ENCODE peak calls at places on chromosomes 11 and 22, in nine cellular contexts. Z is stimulated activated CD4-positive, alpha-beta T cell treated with anti-CD3 and anti-CD28 coated beads, Interleukin-4, amount 100 ng/mL, for 48 hours; P is EL; O is fibroblast of the conjunctiva; V is AG09319; U is body of pancreas; Q is NCI-H2081; Y is GM18507; A is CD8-positive, alpha-beta T cell. B is an unnamed sample.

GRCh38 chr11:44623716-44624491 is 58.4 kb downstream of the CD82 start:
- DNase-seq in Z (no peak), P (no peak), O (no peak), V (no peak), U (no peak), Q (peak; percentile 85), Y (no peak), A (peak; percentile 41), B (no peak)

GRCh38 chr11:34356576-34356917 is 1.3 kb downstream of the ABTB2 start:
- DNase-seq in Z (no peak), P (peak; percentile 63), O (no peak), V (no peak), U (peak; percentile 6), Q (no peak), Y (no peak), A (peak; percentile 52), B (no peak)

GRCh38 chr22:19895160-19895849 is 40.6 kb upstream of the GNB1L start:
- DNase-seq in Z (no peak), P (no peak), O (no peak), V (no peak), U (no peak), Q (no peak), Y (no peak), A (peak; percentile 63), B (no peak)

GRCh38 chr11:2574553-2575535 is 125.0 kb downstream of the KCNQ1OT1 start:
- DNase-seq in Z (no peak), P (no peak), O (no peak), V (no peak), U (no peak), Q (no peak), Y (no peak), A (no peak), B (no peak)

GRCh38 chr11:6413791-6414231 is 5.1 kb downstream of the APBB1 start:
- DNase-seq in Z (peak; percentile 47), P (no peak), O (no peak), V (no peak), U (no peak), Q (no peak), Y (no peak), A (peak; percentile 75), B (no peak)

GRCh38 chr11:34959770-34960169 is 43.4 kb downstream of the PDHX start:
- DNase-seq in Z (no peak), P (no peak), O (no peak), V (no peak), U (no peak), Q (peak; percentile 15), Y (no peak), A (no peak), B (no peak)

GRCh38 chr11:74306440-74307175 is 4.8 kb downstream of the P4HA3 start:
- DNase-seq in Z (no peak), P (no peak), O (no peak), V (no peak), U (no peak), Q (no peak), Y (no peak), A (no peak), B (no peak)

GRCh38 chr11:129960216-129961214 is 42.1 kb downstream of the PRDM10 start:
- DNase-seq in Z (no peak), P (peak; percentile 93), O (peak; percentile 45), V (peak; percentile 22), U (no peak), Q (no peak), Y (peak; percentile 42), A (no peak), B (no peak)

GRCh38 chr11:58659404-58659803 is 36.9 kb downstream of the CNTF start:
- DNase-seq in Z (no peak), P (no peak), O (no peak), V (no peak), U (no peak), Q (no peak), Y (no peak), A (no peak), B (no peak)

GRCh38 chr11:108568183-108568858 is 25.2 kb downstream of the EXPH5 start:
- DNase-seq in Z (no peak), P (no peak), O (no peak), V (no peak), U (peak; percentile 65), Q (no peak), Y (no peak), A (no peak), B (no peak)

GRCh38 chr22:49959782-49960158 is 802 bp upstream of the PIM3 start:
- DNase-seq in Z (no peak), P (peak; percentile 38), O (no peak), V (no peak), U (peak; percentile 72), Q (no peak), Y (no peak), A (no peak), B (no peak)

GRCh38 chr22:24848559-24849168 is 42.7 kb downstream of the SGSM1 start:
- DNase-seq in Z (no peak), P (no peak), O (no peak), V (no peak), U (peak; percentile 71), Q (peak; percentile 2), Y (no peak), A (no peak), B (no peak)

GRCh38 chr11:91857194-91857593 is 367.4 kb upstream of the FAT3 start:
- DNase-seq in Z (no peak), P (no peak), O (peak; percentile 59), V (no peak), U (no peak), Q (no peak), Y (no peak), A (no peak), B (no peak)